ENCODE peak calls at places on chromosome 1, in four cellular contexts. A, U, P and O are unnamed samples.

GRCh38 chr1:109307363-109308021 is 681 bp upstream of the MYBPHL start:
- DNase-seq in U (peak), A (peak), P (no peak), O (peak)

GRCh38 chr1:93194231-93194630 is 13.7 kb downstream of the CCDC18 start:
- DNase-seq in A (no peak), P (no peak), U (no peak), O (no peak)

GRCh38 chr1:17244826-17245740 is 3.8 kb upstream of the PADI3 start:
- DNase-seq in A (no peak), U (no peak), P (no peak), O (no peak)

GRCh38 chr1:53381790-53382401 is 54.0 kb upstream of the LRP8 start:
- DNase-seq in A (no peak), U (peak), P (no peak), O (no peak)

GRCh38 chr1:241356519-241357365 is at the start of gene RGS7:
- DNase-seq in A (peak), P (no peak), U (peak), O (peak)

GRCh38 chr1:52552236-52552504 is 722 bp downstream of the TUT4 start:
- DNase-seq in P (peak), A (peak), U (peak), O (peak)

GRCh38 chr1:18111605-18112297 is 4.2 kb downstream of the IGSF21 start:
- DNase-seq in P (no peak), A (no peak), U (no peak), O (no peak)

GRCh38 chr1:229142496-229142895 is 128.4 kb upstream of the RAB4A start:
- DNase-seq in P (no peak), A (no peak), U (no peak), O (peak)

GRCh38 chr1:16208270-16208987 is 4.0 kb downstream of the ARHGEF19 start:
- DNase-seq in A (no peak), P (no peak), U (no peak), O (peak)

GRCh38 chr1:242002072-242002471 is 3.2 kb upstream of the MAP1LC3C start:
- DNase-seq in U (no peak), A (no peak), P (no peak), O (no peak)

GRCh38 chr1:244234009-244234643 is 183.0 kb downstream of the ZBTB18 start:
- DNase-seq in A (no peak), P (no peak), U (no peak), O (no peak)